ENCODE peak calls at places on chromosomes 12 and 14, in six cellular contexts. H is IMR-90, S is neuronal stem cell, A is mesendoderm, Y is H9, U is trophoblast cell. M is an unnamed sample.

GRCh38 chr12:49489720-49490119 is 49.1 kb upstream of the KCNH3 start:
- DNase-seq in H (peak), S (no peak), A (no peak), Y (no peak), U (no peak), M (peak)

GRCh38 chr14:22977684-22978486 is 4.5 kb downstream of the AJUBA start:
- DNase-seq in H (peak), S (peak), A (peak), Y (peak), U (peak), M (peak)

GRCh38 chr12:10243803-10244520 is 31.3 kb downstream of the GABARAPL1 start:
- DNase-seq in H (no peak), S (no peak), A (no peak), Y (no peak), U (no peak), M (no peak)

GRCh38 chr12:111636209-111636928 is 37.3 kb upstream of the ATXN2 start:
- DNase-seq in H (peak), S (peak), A (peak), Y (peak), U (no peak), M (no peak)

GRCh38 chr12:32548691-32549412 is 130.2 kb upstream of the DNM1L start:
- DNase-seq in H (peak), S (no peak), A (no peak), Y (no peak), U (no peak), M (peak)

GRCh38 chr12:63079791-63080395 is 71.1 kb downstream of the AVPR1A start:
- DNase-seq in H (no peak), S (no peak), A (no peak), Y (no peak), U (no peak), M (no peak)

GRCh38 chr12:81668475-81668874 is 90.7 kb downstream of the PPFIA2 start:
- DNase-seq in H (peak), S (no peak), A (peak), Y (no peak), U (no peak), M (peak)

GRCh38 chr12:47867496-47867941 is 37.3 kb downstream of the VDR start:
- DNase-seq in H (peak), S (no peak), A (no peak), Y (no peak), U (no peak), M (peak)

GRCh38 chr14:69625299-69626131 is 14.1 kb downstream of the SUSD6 start:
- DNase-seq in H (peak), S (no peak), A (no peak), Y (no peak), U (no peak), M (peak)

GRCh38 chr14:104146651-104147345 is 8.4 kb downstream of the KIF26A start:
- DNase-seq in H (no peak), S (no peak), A (no peak), Y (peak), U (no peak), M (no peak)

GRCh38 chr14:74528406-74528805 is 34.8 kb downstream of the ISCA2 start:
- DNase-seq in H (no peak), S (no peak), A (no peak), Y (no peak), U (no peak), M (no peak)

GRCh38 chr12:14774944-14775651 is 28.2 kb downstream of the WBP11 start:
- DNase-seq in H (peak), S (no peak), A (peak), Y (peak), U (peak), M (peak)

GRCh38 chr12:130342442-130342841 is 4.8 kb downstream of the PIWIL1 start:
- DNase-seq in H (no peak), S (no peak), A (no peak), Y (no peak), U (no peak), M (no peak)

GRCh38 chr14:86243158-86243557 is 713.2 kb downstream of the FLRT2 start:
- DNase-seq in H (no peak), S (no peak), A (no peak), Y (no peak), U (no peak), M (no peak)

GRCh38 chr14:44895716-44896115 is 66.0 kb downstream of the KLHL28 start:
- DNase-seq in H (peak), S (no peak), A (peak), Y (no peak), U (peak), M (peak)

GRCh38 chr12:56128669-56129209 is 672 bp downstream of the ESYT1 start:
- DNase-seq in H (no peak), S (no peak), A (no peak), Y (no peak), U (no peak), M (peak)

GRCh38 chr12:112684742-112685141 is 106.8 kb upstream of the RPH3A start:
- DNase-seq in H (no peak), S (no peak), A (peak), Y (peak), U (no peak), M (no peak)

GRCh38 chr12:131921866-131922769 is 7.0 kb upstream of the PUS1 start:
- DNase-seq in H (no peak), S (no peak), A (no peak), Y (no peak), U (no peak), M (no peak)

GRCh38 chr12:28899951-28900350 is 249.1 kb upstream of the FAR2 start:
- DNase-seq in H (peak), S (no peak), A (no peak), Y (no peak), U (no peak), M (peak)

GRCh38 chr12:2035421-2036080 is 17.2 kb upstream of the CACNA1C start:
- DNase-seq in H (no peak), S (no peak), A (no peak), Y (no peak), U (no peak), M (no peak)

GRCh38 chr12:2853626-2854025 is 3.2 kb downstream of the TEX52 start:
- DNase-seq in H (peak), S (peak), A (peak), Y (peak), U (peak), M (peak)

GRCh38 chr14:93011650-93012317 is 88.8 kb downstream of the CHGA start:
- DNase-seq in H (no peak), S (no peak), A (no peak), Y (no peak), U (no peak), M (no peak)

GRCh38 chr14:63777024-63777423 is 49.2 kb upstream of the SGPP1 start:
- DNase-seq in H (peak), S (no peak), A (peak), Y (no peak), U (no peak), M (peak)

GRCh38 chr14:30532264-30532663 is 26.7 kb upstream of the G2E3 start:
- DNase-seq in H (no peak), S (no peak), A (no peak), Y (no peak), U (no peak), M (no peak)

DNA sequence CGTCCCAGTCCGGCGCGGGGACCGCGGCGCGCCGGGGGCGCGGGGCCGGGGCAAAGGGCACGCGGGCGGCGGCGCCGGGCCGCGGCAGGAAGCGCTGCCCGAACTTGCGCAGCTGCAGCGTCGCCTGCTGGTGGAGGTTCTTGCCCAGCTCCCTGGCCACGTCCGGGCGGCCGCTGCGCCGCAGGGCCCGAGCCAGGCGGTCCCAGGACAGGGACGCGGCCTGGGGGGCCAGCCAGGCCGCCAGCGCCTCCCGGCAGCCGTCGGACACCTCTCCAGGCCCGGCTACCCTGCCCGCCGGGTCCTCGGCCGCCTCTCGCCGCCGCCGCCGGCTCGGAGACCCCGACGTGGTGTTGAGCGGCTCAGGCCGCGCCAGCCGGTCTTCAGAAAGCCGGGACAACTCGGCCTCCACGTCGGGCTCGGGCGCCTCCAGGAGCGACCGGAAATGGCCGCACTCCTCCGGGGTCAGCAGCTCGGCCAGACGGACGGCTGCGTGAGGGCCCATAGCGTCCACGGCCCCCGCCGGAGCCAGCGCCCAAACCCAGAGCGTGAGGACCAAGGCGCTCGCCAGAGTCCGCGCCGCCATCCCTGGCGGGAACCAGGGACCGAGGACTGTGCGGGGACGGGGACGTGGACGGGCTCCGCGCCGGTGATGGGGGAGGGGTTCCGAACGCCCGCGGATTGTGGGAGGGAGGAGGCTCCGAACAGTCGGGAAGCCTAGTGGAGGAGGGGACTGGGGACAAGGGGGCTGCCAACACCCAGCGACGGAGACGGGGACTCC is 34.0 kb downstream of the FIGNL2 start:
- DNase-seq in H (peak), S (peak), A (peak), Y (peak), U (peak), M (peak)
- H3K18ac ChIP-seq in H (no peak), S (peak), A (peak), Y (peak), U (peak), M (peak)

GRCh38 chr12:7694556-7694955 is 1.0 kb downstream of the GDF3 start:
- DNase-seq in H (no peak), S (no peak), A (no peak), Y (peak), U (no peak), M (no peak)

GRCh38 chr12:7693793-7694192 is 1.8 kb downstream of the GDF3 start:
- DNase-seq in H (no peak), S (no peak), A (no peak), Y (no peak), U (no peak), M (no peak)

GRCh38 chr12:7695159-7695930 is at the start of gene GDF3:
- DNase-seq in H (no peak), S (no peak), A (peak), Y (no peak), U (no peak), M (no peak)
- H2BK5ac ChIP-seq in H (no peak), S (no peak), A (peak), Y (no peak), U (no peak), M (no peak)

GRCh38 chr12:110501378-110501721 is 561 bp downstream of the VPS29 start:
- DNase-seq in H (peak), S (peak), A (peak), Y (peak), U (peak), M (peak)

GRCh38 chr12:110501722-110502448 is at the start of the genes RAD9B and VPS29:
- DNase-seq in H (peak), S (peak), A (peak), Y (peak), U (peak), M (peak)

GRCh38 chr12:110505332-110505731 is 3.2 kb downstream of the RAD9B start:
- DNase-seq in H (no peak), S (no peak), A (no peak), Y (no peak), U (no peak), M (no peak)

GRCh38 chr12:110503432-110503831 is 1.3 kb downstream of the RAD9B start:
- DNase-seq in H (no peak), S (no peak), A (no peak), Y (no peak), U (no peak), M (no peak)

GRCh38 chr12:110502449-110502738 is 263 bp downstream of the RAD9B start:
- DNase-seq in H (no peak), S (no peak), A (no peak), Y (no peak), U (no peak), M (no peak)
- H3K27ac ChIP-seq in H (peak), S (no peak), A (no peak), Y (no peak), U (no peak), M (no peak)

DNA sequence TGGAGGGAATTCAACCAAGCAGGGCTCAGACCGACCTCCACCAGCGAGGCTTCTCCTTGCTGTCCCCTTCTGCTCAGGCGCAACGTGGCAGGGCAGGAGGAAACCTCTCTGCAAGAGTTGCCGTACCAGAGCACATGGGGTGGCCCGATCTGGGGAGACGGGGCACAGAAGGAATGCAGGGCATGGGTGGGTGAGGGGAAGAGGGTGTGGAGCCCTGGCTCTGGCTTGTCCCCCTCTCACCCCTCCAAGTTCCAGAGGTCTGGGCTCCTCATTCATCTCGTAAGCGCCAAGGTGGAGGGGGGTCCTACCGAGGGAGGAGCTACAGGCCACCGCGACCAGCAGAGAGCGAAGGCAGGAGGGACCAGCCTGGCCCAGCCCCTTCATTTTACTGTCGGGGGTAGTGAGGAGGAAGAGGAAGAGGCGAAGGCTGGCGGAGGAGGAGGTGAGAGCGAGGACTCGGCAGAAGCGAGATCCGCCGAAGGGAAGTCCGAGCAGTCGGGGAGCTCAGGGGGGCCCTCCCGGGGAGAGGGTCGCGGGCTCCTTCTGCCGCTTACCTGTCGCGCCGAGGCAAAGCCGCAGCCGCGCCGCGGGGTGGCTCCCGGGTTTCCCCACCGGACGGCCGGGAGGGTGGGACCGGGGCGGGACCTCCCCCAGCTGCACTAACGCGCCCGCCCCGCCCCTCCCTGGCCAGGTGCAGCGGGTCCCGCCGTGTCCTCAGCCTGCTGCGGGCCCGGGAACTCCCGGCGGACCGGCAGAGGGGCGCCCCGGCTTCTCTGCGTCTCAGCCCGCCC is at the start of gene GALNT6:
- DNase-seq in H (no peak), S (peak), A (peak), Y (peak), U (peak), M (peak)
- H3K18ac ChIP-seq in H (peak), S (peak), A (peak), Y (peak), U (peak), M (peak)

GRCh38 chr12:8032242-8033152 is at the start of gene FOXJ2:
- DNase-seq in H (peak), S (peak), A (peak), Y (peak), U (peak), M (peak)
- H2BK5ac ChIP-seq in H (peak), S (peak), A (peak), Y (no peak), U (peak), M (peak)

GRCh38 chr14:50045039-50045711 is 71.2 kb downstream of the VCPKMT start:
- DNase-seq in H (peak), S (no peak), A (no peak), Y (no peak), U (peak), M (peak)

GRCh38 chr14:50045837-50046236 is 70.5 kb downstream of the VCPKMT start:
- DNase-seq in H (no peak), S (no peak), A (peak), Y (no peak), U (no peak), M (no peak)

GRCh38 chr14:50041980-50042379 is 74.4 kb downstream of the VCPKMT start:
- DNase-seq in H (no peak), S (no peak), A (no peak), Y (no peak), U (no peak), M (no peak)

GRCh38 chr14:50047274-50047676 is 69.1 kb downstream of the VCPKMT start:
- DNase-seq in H (no peak), S (no peak), A (peak), Y (no peak), U (no peak), M (no peak)

DNA sequence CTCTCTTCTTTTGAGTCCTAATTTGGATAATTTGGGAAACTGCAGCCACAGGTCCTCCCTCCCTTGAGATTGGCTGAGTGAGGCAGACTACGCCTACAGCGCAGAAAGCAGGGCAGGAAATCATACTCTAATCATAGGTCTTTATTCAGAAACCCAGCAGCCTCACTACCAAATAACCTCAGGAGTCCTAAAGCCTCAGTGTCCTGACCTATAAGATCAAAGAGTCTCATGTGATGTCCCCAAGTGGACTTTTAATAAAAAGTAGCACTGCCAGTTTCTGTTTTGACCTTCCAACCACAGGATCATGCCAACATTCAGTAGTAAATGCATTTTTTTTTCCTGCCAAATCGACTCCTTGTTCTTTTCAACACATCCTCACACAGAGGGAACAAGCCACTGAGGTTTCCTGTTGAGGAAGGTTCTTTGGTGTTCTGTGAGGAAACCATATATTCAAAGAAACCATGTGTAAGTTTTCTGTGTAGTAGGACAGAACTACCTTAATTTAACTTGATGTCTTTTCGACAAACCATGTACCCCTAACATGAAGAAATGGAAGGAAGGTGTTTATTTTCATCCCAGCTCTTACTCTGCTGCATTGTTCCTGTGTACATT is 72.2 kb downstream of the VCPKMT start:
- DNase-seq in H (no peak), S (no peak), A (no peak), Y (no peak), U (no peak), M (no peak)
- H3K27ac ChIP-seq in H (peak), S (no peak), A (no peak), Y (no peak), U (peak), M (no peak)

GRCh38 chr12:4201333-4202105 is 72.0 kb upstream of the CCND2 start:
- DNase-seq in H (no peak), S (no peak), A (peak), Y (no peak), U (no peak), M (no peak)
- H3K18ac ChIP-seq in H (no peak), S (no peak), A (no peak), Y (no peak), U (no peak), M (no peak)

GRCh38 chr12:6946920-6947374 is 3.1 kb downstream of the C12orf57 start:
- DNase-seq in H (no peak), S (no peak), A (peak), Y (no peak), U (no peak), M (no peak)
- H2BK5ac ChIP-seq in H (no peak), S (no peak), A (peak), Y (no peak), U (peak), M (no peak)

GRCh38 chr14:65231286-65231980 is 129.1 kb upstream of the MAX start:
- DNase-seq in H (no peak), S (no peak), A (no peak), Y (no peak), U (peak), M (no peak)
- H3K27ac ChIP-seq in H (no peak), S (no peak), A (no peak), Y (peak), U (peak), M (no peak)